ENCODE peak calls at places on chromosomes 11 and 22, in five cellular contexts. C is brain microvascular endothelial cell, Y is Panc1, F is lower lobe of right lung, E is ovary. G is an unnamed sample.

GRCh38 chr11:114166897-114167323 is 107.4 kb downstream of the ZBTB16 start:
- DNase-seq in C (peak), Y (no peak), F (no peak), E (peak), G (no peak)

GRCh38 chr11:6925007-6925577 is 1.1 kb upstream of the ZNF215 start:
- DNase-seq in C (no peak), Y (no peak), F (no peak), E (no peak), G (no peak)

GRCh38 chr11:130775306-130776043 is 140.8 kb downstream of the SNX19 start:
- DNase-seq in C (peak), Y (no peak), F (no peak), E (no peak), G (peak)

GRCh38 chr11:117876341-117877119 is at the start of gene FXYD6:
- DNase-seq in C (no peak), Y (no peak), F (no peak), E (peak), G (no peak)

GRCh38 chr22:42841444-42841843 is 15.6 kb downstream of the ARFGAP3 start:
- DNase-seq in C (peak), Y (no peak), F (no peak), E (no peak), G (no peak)

GRCh38 chr11:63459586-63459985 is 31.4 kb downstream of the PLAAT5 start:
- DNase-seq in C (no peak), Y (no peak), F (no peak), E (no peak), G (no peak)

GRCh38 chr11:63564785-63565350 is 1.7 kb upstream of the PLAAT2 start:
- DNase-seq in C (no peak), Y (no peak), F (peak), E (no peak), G (peak)

GRCh38 chr22:49475253-49475652 is 352.4 kb downstream of the BRD1 start:
- DNase-seq in C (no peak), Y (no peak), F (no peak), E (no peak), G (no peak)

GRCh38 chr22:25067851-25068421 is 115.4 kb downstream of the KIAA1671 start:
- DNase-seq in C (no peak), Y (no peak), F (peak), E (no peak), G (peak)

GRCh38 chr11:45216031-45216430 is 69.6 kb downstream of the PRDM11 start:
- DNase-seq in C (no peak), Y (no peak), F (no peak), E (no peak), G (no peak)

GRCh38 chr11:27700351-27701261 is at the start of gene BDNF:
- DNase-seq in C (no peak), Y (no peak), F (no peak), E (peak), G (peak)

GRCh38 chr11:112227002-112227401 is 774 bp downstream of the PTS start:
- DNase-seq in C (peak), Y (no peak), F (no peak), E (no peak), G (no peak)

GRCh38 chr11:16963316-16963876 is 50.8 kb downstream of the PLEKHA7 start:
- DNase-seq in C (no peak), Y (no peak), F (no peak), E (no peak), G (no peak)

GRCh38 chr11:120810251-120810650 is 213.7 kb upstream of the TBCEL start:
- DNase-seq in C (peak), Y (no peak), F (no peak), E (no peak), G (no peak)

GRCh38 chr11:11148104-11148509 is 204.9 kb downstream of the CSNK2A3 start:
- DNase-seq in C (peak), Y (no peak), F (peak), E (peak), G (peak)

GRCh38 chr22:32080904-32081303 is 37.8 kb downstream of the SLC5A1 start:
- DNase-seq in C (peak), Y (peak), F (no peak), E (no peak), G (peak)

GRCh38 chr22:35510481-35510934 is 30.1 kb upstream of the RASD2 start:
- DNase-seq in C (no peak), Y (no peak), F (no peak), E (no peak), G (no peak)

GRCh38 chr11:45089845-45090499 is 56.5 kb upstream of the PRDM11 start:
- DNase-seq in C (peak), Y (no peak), F (no peak), E (no peak), G (no peak)

DNA sequence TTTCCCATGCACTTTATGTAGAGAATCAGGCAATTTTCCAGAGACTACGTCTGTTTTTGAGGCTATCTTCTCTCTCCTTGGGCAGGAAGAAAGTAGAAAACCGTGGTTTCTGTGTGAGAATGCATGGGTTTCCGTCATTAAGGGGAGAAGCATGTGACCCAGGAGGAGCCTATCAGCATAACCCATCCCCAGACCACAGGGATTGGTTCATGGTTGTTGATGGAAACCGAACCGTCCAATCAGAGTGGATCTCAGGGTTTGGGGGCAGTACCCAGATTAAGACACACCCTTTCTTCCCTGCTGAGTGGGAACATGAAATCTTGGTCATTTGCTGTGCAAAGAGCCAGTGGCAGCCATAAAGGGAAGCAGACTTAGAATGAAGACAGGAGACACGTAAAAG is 517.8 kb downstream of the MN1 start:
- DNase-seq in C (no peak), Y (no peak), F (no peak), E (no peak), G (no peak)
- H3K4me3 ChIP-seq in C (no peak), Y (no peak), F (no peak), E (no peak), G (no peak)

DNA sequence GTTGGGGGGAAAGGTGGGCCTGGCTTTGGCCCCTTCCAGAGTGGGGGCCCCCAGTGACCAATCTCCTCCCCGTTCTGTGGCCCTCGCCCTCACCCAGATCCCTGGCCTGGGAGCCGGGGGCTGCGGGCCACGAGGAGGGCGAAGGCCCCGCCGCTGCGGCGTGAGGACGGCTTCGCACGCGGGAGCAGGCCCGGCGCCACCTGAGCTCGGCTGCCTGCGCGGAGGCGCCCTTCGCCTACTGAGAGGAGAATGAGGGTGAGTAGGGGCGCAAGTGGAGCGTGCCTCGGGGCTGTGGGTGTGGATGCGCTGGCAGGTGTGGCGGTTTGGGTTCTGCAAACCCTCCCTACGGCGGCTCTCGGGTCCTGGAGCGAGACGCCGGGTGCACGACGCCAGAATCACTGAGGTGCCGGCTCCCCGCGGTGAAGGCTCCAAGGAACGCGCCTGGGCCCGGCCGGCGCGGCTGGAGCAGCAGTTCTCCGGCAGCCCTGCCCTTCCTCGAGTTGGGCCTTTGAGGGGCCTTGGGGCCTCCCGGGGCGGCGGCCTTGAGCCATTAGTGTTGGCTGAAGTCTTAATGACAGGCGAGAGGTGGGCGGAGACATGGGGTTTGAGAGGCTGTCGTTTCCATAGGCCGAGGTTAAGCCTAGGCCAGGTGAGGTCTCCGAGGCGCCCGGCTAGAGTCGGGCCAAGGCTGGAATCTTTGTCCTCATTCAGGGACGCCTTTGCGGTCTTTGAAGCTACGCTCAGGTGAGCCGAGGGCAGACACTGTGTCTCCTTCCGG is 65.3 kb downstream of the CTTN start:
- DNase-seq in C (no peak), Y (no peak), F (no peak), E (no peak), G (no peak)
- H3K4me3 ChIP-seq in C (no peak), Y (no peak), F (no peak), E (no peak), G (no peak)

GRCh38 chr11:4183410-4184057 is 88.9 kb downstream of the RRM1 start:
- DNase-seq in C (no peak), Y (no peak), F (no peak), E (no peak), G (no peak)

GRCh38 chr11:4187055-4187988 is 92.7 kb downstream of the RRM1 start:
- DNase-seq in C (peak), Y (peak), F (peak), E (peak), G (peak)

GRCh38 chr11:4185561-4185960 is 91.0 kb downstream of the RRM1 start:
- DNase-seq in C (no peak), Y (no peak), F (no peak), E (no peak), G (no peak)

GRCh38 chr11:4184163-4184916 is 89.7 kb downstream of the RRM1 start:
- DNase-seq in C (no peak), Y (no peak), F (no peak), E (no peak), G (no peak)

DNA sequence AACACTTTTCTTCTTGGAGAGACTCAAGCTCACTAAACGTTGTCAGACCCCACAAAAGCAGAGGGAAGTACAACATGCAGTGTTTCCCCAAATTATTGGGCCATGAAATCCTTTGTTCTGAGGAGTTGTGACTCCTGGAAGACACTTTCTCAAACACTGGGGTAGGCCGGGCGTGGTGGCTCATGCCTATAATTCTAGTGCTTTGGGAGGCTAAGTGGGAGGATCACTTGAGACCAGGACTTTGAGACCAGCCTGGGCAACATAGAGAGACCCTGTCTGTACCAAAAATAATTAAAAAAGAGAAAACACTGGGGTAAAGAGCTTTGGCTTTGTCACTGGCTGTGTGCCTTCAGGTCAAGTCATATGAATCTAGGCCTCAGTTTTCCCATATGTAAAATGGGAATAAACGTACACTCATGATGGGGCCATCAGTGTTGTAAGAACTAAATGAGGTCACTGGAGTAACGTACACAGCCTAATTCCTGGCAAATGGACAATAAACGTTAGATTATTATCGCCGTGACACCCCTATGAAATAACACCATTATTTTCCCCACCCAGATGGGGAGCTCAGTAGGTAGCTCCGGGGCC is 92.0 kb downstream of the RRM1 start:
- DNase-seq in C (no peak), Y (no peak), F (no peak), E (no peak), G (no peak)
- H3K4me3 ChIP-seq in C (peak), Y (peak), F (peak), E (peak), G (no peak)

GRCh38 chr22:37175414-37176144 is 12.5 kb downstream of the C1QTNF6 start:
- DNase-seq in C (no peak), Y (no peak), F (peak), E (no peak), G (no peak)

GRCh38 chr22:37174964-37175363 is 13.1 kb downstream of the C1QTNF6 start:
- DNase-seq in C (no peak), Y (no peak), F (no peak), E (no peak), G (no peak)

GRCh38 chr22:37177221-37177620 is 10.8 kb downstream of the C1QTNF6 start:
- DNase-seq in C (no peak), Y (no peak), F (no peak), E (no peak), G (no peak)

GRCh38 chr22:37177755-37178154 is 10.3 kb downstream of the C1QTNF6 start:
- DNase-seq in C (no peak), Y (no peak), F (no peak), E (no peak), G (no peak)

DNA sequence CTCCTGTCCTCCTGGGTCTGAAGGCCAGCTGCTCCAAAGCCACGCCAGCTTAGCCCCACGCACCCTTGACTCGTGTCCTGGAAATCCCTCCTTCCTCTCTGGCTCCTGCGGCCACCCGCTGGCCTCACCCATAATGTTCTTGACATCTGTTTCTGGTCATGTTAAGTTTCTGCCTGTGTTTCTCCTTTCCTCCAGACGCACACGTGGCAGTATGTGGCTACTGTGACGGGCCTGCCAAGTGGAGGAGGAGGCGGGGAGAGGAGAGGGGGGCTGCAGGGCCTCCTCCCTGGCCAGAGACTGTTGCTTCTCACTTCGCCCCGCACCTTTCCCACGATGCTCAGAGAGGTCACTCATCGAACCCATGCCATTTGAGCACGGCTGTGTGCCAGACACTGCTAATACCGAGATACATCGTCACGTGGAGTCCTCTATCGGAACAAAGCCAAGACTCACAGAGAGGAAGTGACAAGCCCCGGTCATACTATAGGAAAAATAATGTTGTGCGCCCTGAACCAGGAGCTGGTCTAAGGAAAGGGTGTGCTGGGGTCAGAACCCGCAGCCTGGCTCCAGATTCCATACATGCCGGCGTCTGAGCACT is 11.5 kb downstream of the C1QTNF6 start:
- DNase-seq in C (peak), Y (no peak), F (peak), E (peak), G (peak)
- H3K4me3 ChIP-seq in C (peak), Y (no peak), F (peak), E (no peak), G (no peak)

GRCh38 chr11:47980907-47981621 is 705 bp downstream of the PTPRJ start:
- DNase-seq in C (no peak), Y (no peak), F (peak), E (peak), G (peak)

GRCh38 chr11:47986219-47986618 is 5.9 kb downstream of the PTPRJ start:
- DNase-seq in C (no peak), Y (no peak), F (no peak), E (no peak), G (peak)

GRCh38 chr11:47986742-47987141 is 6.4 kb downstream of the PTPRJ start:
- DNase-seq in C (no peak), Y (no peak), F (no peak), E (no peak), G (peak)

GRCh38 chr11:47981667-47982404 is 1.5 kb downstream of the PTPRJ start:
- DNase-seq in C (no peak), Y (no peak), F (peak), E (no peak), G (no peak)

DNA sequence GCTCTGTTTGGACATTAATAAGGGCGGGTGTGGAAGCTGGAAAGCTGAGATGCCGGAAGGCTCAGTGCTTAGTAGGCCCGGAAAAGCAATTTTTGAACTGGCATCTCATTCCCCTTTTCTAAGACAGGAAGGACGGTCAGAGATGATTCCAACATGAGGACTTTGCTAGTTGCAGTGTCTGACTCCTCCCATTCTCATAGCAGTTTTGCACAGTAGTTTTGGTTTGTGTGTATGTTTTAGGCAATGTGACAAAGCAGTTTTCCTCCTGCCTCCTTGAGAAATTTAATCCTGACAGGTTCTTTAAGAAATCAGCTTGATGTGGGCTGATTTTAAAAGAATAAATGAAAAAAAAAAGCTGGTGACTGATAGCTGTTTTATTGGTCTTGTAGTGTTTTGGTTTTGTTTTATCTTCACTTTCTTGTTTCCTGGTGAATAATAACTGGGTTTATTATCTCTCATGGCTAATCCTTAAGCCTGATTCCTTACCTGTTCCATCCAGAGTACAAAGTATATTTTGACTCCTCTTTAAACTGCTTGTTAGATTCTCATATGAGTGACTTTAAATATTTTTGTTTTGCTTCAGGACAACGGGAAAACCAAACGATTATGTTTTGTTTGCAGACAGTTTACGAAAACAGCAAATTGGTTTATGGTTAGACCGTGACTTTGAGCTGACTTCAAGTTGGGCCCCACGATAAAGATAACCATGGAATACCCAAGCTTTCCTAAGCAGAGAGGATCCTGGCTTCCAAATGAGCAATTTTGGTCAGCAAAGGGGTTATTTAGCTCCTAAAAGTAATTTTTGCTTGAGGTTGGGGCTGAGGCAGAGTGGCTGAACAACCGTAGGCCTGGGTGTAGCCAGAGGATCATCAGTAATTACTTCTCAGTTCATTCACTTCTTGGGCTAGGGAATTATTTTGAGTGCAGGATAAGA is 3.4 kb downstream of the PTPRJ start:
- DNase-seq in C (peak), Y (no peak), F (no peak), E (no peak), G (peak)
- H3K4me3 ChIP-seq in C (no peak), Y (peak), F (no peak), E (no peak), G (no peak)

GRCh38 chr11:60844870-60845221 is 2.9 kb downstream of the CCDC86 start:
- DNase-seq in C (no peak), Y (no peak), F (no peak), E (no peak), G (no peak)
- H3K4me3 ChIP-seq in C (peak), Y (peak), F (no peak), E (no peak), G (no peak)

DNA sequence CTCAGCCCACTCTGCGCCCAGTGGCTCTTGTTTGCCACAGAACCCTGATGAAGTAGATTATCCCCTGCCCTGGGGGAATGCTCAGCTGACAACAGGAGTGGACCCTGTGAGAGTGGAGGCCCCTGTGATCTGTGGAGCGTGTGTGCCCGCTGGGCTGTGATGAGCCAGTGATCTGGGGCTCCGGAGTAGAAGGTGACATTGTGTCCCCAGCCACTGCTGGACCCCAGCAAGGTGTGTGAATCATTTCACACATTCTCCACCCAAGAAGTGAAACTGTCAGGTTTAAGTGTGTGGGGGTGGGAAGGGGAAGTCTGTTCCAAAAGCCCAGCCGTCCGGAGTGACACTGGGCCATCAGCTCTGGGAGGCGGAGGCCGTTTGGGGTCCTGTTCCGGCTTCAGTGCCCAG is 33.1 kb upstream of the GRAMD4 start:
- DNase-seq in C (no peak), Y (no peak), F (no peak), E (no peak), G (no peak)
- H3K4me3 ChIP-seq in C (no peak), Y (no peak), F (no peak), E (no peak), G (no peak)

DNA sequence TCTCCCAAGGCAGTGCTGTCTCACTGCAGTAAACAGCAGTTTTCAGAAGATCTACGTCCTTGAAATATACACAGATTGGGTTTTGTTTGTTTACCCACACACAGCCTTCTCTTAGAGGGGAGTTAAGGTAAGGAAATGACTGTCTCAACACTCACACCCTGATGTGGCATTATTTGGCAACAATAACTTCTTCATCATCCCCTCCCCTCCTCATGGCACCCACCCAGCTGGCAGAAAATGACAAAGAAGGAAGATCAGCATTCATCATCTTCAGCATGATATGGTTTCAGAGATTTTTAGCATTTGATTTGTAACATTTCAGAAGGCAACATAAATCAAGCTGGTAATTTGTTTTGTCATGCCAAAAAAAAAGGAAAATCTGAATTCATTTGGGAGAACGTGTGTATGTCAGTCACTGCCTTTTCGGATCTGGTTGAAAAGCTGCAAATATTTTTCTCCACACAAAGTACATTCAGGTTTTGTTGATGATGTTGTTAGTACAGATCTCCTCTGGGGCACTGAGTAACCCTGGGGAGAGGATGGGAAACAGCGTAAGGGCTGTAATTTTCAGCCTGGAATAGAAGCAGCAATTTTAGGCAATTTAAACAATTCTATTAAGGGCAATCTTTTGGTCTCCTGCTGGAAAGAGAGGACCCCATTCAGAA is 132.6 kb downstream of the COMMD9 start:
- DNase-seq in C (no peak), Y (no peak), F (no peak), E (no peak), G (no peak)
- H3K4me3 ChIP-seq in C (no peak), Y (no peak), F (no peak), E (no peak), G (no peak)